ENCODE peak calls at places on chromosomes 3 and 15, in five cellular contexts. X is cardiac muscle cell, L is heart left ventricle, M is BE2C, A is Peyer's patch. V is an unnamed sample.

GRCh38 chr3:124569761-124570160 is 160.5 kb upstream of the UMPS start:
- DNase-seq in X (no peak), M (no peak), L (peak; percentile 74), A (no peak), V (no peak)

GRCh38 chr15:77860101-77860691 is 217.3 kb downstream of the TBC1D2B start:
- DNase-seq in A (peak; percentile 44), L (no peak), M (no peak), X (no peak), V (no peak)

GRCh38 chr3:126114406-126115386 is 30.8 kb upstream of the SLC41A3 start:
- DNase-seq in A (peak; percentile 36), X (no peak), M (peak; percentile 4), L (peak; percentile 17), V (no peak)

GRCh38 chr3:117719316-117719926 is 1009.8 kb downstream of the TUSC7 start:
- DNase-seq in A (no peak), L (no peak), X (peak; percentile 37), M (no peak), V (no peak)

GRCh38 chr15:83694030-83694429 is 40.1 kb downstream of the ADAMTSL3 start:
- DNase-seq in X (peak; percentile 68), L (no peak), A (no peak), M (no peak), V (no peak)

GRCh38 chr3:125594581-125595011 is 701 bp downstream of the OSBPL11 start:
- DNase-seq in M (peak; percentile 24), A (peak; percentile 55), X (peak; percentile 6), L (peak; percentile 40), V (no peak)

GRCh38 chr3:177516130-177517011 is 319.1 kb upstream of the TBL1XR1 start:
- DNase-seq in A (no peak), X (peak; percentile 99), M (no peak), L (peak; percentile 75), V (no peak)

GRCh38 chr3:138717348-138717747 is 108.8 kb downstream of the FAIM start:
- DNase-seq in A (no peak), M (no peak), X (no peak), L (no peak), V (no peak)

GRCh38 chr3:172953576-172953975 is 187.5 kb downstream of the SPATA16 start:
- DNase-seq in A (no peak), M (no peak), L (no peak), X (no peak), V (no peak)

GRCh38 chr15:42190370-42190769 is 17.7 kb downstream of the VPS39 start:
- DNase-seq in L (no peak), X (no peak), M (no peak), A (no peak), V (no peak)

GRCh38 chr3:170410428-170411029 is 8.1 kb upstream of the CLDN11 start:
- DNase-seq in A (no peak), X (peak; percentile 47), L (no peak), M (no peak), V (no peak)

GRCh38 chr15:98034731-98035130 is 74.2 kb downstream of the ARRDC4 start:
- DNase-seq in M (no peak), X (no peak), L (no peak), A (no peak), V (no peak)

GRCh38 chr3:184380627-184381260 is 890 bp downstream of the CHRD start:
- DNase-seq in A (peak; percentile 49), L (no peak), M (no peak), X (no peak), V (peak; percentile 29)

GRCh38 chr15:72846027-72846426 is 62.5 kb upstream of the ADPGK start:
- DNase-seq in L (no peak), X (peak; percentile 35), A (no peak), M (no peak), V (no peak)

GRCh38 chr3:190076138-190076537 is 44.6 kb downstream of the P3H2 start:
- DNase-seq in A (no peak), L (no peak), M (no peak), X (peak; percentile 44), V (no peak)

GRCh38 chr15:78434134-78434533 is 3.9 kb upstream of the IREB2 start:
- DNase-seq in M (no peak), A (no peak), X (no peak), L (no peak), V (no peak)

GRCh38 chr15:49423021-49423420 is at the start of gene FGF7:
- DNase-seq in X (peak; percentile 88), M (no peak), A (no peak), L (no peak), V (no peak)

GRCh38 chr15:89500397-89501270 is 4.3 kb upstream of the RHCG start:
- DNase-seq in A (no peak), M (no peak), L (no peak), X (no peak), V (no peak)

GRCh38 chr15:67999320-68000100 is 54.6 kb upstream of the PIAS1 start:
- DNase-seq in A (no peak), X (no peak), L (no peak), M (no peak), V (no peak)

GRCh38 chr3:43319364-43319763 is 33.0 kb downstream of the SNRK start:
- DNase-seq in M (no peak), A (no peak), L (peak; percentile 63), X (peak; percentile 5), V (no peak)

DNA sequence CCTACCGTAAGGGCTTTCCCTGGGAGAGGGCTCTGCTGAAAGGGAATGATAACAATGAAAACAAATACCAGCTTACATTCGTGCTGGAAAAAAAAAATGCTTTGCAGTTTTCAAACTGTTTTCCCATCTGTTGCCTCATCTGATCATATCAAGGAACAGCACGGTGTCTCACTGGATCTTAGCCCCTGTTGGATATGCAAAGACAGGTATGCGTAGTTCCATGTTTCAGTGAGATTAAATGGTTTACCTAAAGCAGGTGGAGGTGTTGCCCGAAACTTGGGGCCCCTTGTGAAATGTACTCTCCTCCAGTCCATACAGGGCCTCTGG is 77.4 kb upstream of the VGLL4 start:
- DNase-seq in A (no peak), X (no peak), L (no peak), M (no peak), V (no peak)
- H3K4me3 ChIP-seq in A (peak overlapping the region; percentile 88), X (no peak overlapping the region), L (peak overlapping the region; percentile 86), M (no peak overlapping the region), V (no peak overlapping the region)

GRCh38 chr15:92938387-92938786 is 38.3 kb downstream of the CHD2 start:
- DNase-seq in A (no peak), M (no peak), L (no peak), X (no peak), V (no peak)

GRCh38 chr15:92943581-92943980 is 43.5 kb downstream of the CHD2 start:
- DNase-seq in X (no peak), A (no peak), M (no peak), L (no peak), V (no peak)

GRCh38 chr15:92941668-92942067 is 41.5 kb downstream of the CHD2 start:
- DNase-seq in M (no peak), L (no peak), A (no peak), X (no peak), V (no peak)

GRCh38 chr15:92944946-92945521 is 44.9 kb downstream of the CHD2 start:
- DNase-seq in M (no peak), A (no peak), X (no peak), L (no peak), V (no peak)

GRCh38 chr15:92942706-92943105 is 42.6 kb downstream of the CHD2 start:
- DNase-seq in M (no peak), L (no peak), A (no peak), X (no peak), V (no peak)
- TF ChIP-seq CTCF in M (peak; percentile 31), L (no peak), A (no peak), X (no peak), V (no peak)

GRCh38 chr3:181721369-181721768 is 9.6 kb downstream of the SOX2 start:
- DNase-seq in X (no peak), A (no peak), L (no peak), M (no peak), V (no peak)

GRCh38 chr3:181718416-181718815 is 6.7 kb downstream of the SOX2 start:
- DNase-seq in M (no peak), A (no peak), L (no peak), X (no peak), V (no peak)

GRCh38 chr3:181722156-181722555 is 10.4 kb downstream of the SOX2 start:
- DNase-seq in L (no peak), M (no peak), A (no peak), X (no peak), V (no peak)

GRCh38 chr3:181719298-181719859 is 7.7 kb downstream of the SOX2 start:
- DNase-seq in X (no peak), L (no peak), M (no peak), A (no peak), V (no peak)

GRCh38 chr3:181720281-181720680 is 8.6 kb downstream of the SOX2 start:
- DNase-seq in L (no peak), X (no peak), A (no peak), M (no peak), V (no peak)
- H3K4me1 ChIP-seq in L (no peaks in the 10 kb centered on the region), X (no peaks in the 10 kb centered on the region), A (no peaks in the 10 kb centered on the region), M (no peaks in the 10 kb centered on the region), V (no peaks in the 10 kb centered on the region)

DNA sequence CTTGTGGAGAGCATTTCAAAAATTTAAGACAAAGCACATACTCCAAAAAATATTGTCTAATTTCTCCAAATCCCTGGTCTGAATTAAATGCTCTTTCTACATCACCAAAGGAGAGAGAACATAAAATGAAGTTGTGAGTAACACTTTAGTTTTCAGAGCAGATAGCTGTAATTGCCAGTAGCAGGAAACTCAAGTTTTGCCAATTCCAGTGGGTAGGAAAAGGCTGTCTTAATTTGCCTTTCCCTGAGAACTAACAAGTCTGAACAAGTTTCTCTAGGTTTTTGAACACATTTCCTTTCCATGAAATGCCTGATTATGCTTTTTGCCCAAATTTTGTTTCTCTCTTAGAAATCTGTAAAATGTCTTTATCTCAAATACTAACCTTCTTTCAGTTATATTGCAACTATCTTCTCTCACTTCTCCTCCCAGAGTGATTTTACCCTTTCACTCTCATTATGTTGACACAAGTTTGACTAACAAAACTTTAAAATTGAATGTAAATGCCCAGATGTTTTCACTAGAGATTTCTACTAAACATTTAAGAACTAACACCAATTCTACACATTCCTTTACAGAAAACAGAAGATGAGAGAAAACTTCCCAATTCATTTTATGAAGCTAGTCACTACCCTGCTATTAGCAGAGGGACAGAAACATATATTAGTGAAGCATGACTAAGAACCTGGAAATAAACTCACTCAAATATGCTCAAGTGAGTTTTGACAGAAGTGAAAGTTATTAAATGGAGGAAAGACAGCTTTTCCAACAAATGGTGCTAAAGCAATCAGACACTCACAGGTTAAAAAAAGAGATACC is 38.4 kb downstream of the RFX7 start:
- DNase-seq in A (no peak), L (no peak), M (no peak), X (peak; percentile 30), V (no peak)
- H3K4me3 ChIP-seq in A (no peak overlapping the region), L (no peak overlapping the region), M (no peak overlapping the region), X (no peak overlapping the region), V (no peak overlapping the region)

DNA sequence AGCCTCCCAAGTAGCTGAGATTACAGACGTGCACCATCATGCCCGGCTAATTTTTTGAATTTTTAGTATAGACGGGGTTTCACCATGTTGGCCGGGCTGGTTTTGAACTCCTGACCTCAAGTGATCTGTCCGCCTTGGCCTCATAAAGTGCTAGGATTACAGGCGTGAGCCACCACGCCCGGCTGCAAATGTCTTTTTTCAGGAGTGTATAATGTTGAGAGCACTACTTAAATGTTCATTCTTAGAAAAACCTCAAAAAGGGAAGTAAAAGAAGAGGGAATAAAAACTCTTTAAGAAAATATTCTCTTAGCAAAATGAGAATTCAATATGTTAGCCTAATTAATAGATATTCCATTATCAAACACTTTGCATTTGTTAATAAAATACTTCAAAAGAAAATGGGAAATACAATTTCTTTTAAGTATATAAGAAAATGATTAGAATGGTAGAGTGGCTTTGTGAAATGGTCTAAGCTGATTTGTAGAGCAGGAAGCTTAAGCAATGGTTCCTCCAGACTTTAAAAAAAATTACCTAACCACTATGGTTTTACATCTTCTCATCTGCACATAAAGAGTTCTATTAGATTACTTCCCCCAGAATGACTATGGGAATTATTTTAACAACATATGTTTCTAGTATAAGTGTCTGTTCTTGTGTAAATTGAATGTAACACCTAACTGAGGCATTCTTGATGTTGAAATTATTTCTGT is 226.7 kb upstream of the ALCAM start:
- DNase-seq in L (no peak), M (no peak), X (no peak), A (no peak), V (no peak)
- TF ChIP-seq CTCF in L (no peak), M (no peak), X (no peak), A (no peak), V (no peak)